ENCODE peak calls at places on chromosomes 5 and 9, in six cellular contexts. One of them, this sample, is unnamed.

GRCh38 chr5:145775893-145776444 is 59.2 kb downstream of the PRELID2 start:
- DNase-seq in neural progenitor cell: no peak
- DNase-seq in cardiac fibroblast: peak; percentile 97
- DNase-seq in lower leg skin: no peak
- DNase-seq in sigmoid colon: no peak
- DNase-seq in IMR-90: peak; percentile 91
- DNase-seq in this sample: peak; percentile 38

GRCh38 chr9:4286086-4286485 is 13.8 kb downstream of the GLIS3 start:
- DNase-seq in neural progenitor cell: no peak
- DNase-seq in cardiac fibroblast: no peak
- DNase-seq in lower leg skin: no peak
- DNase-seq in sigmoid colon: no peak
- DNase-seq in IMR-90: no peak
- DNase-seq in this sample: no peak

GRCh38 chr5:33736510-33736909 is 155.3 kb downstream of the ADAMTS12 start:
- DNase-seq in neural progenitor cell: no peak
- DNase-seq in cardiac fibroblast: peak; percentile 72
- DNase-seq in lower leg skin: no peak
- DNase-seq in sigmoid colon: no peak
- DNase-seq in IMR-90: peak; percentile 95
- DNase-seq in this sample: peak; percentile 88

GRCh38 chr9:71665247-71665646 is 103.1 kb downstream of the CEMIP2 start:
- DNase-seq in neural progenitor cell: no peak
- DNase-seq in cardiac fibroblast: peak; percentile 23
- DNase-seq in lower leg skin: no peak
- DNase-seq in sigmoid colon: no peak
- DNase-seq in IMR-90: no peak
- DNase-seq in this sample: no peak

GRCh38 chr9:112819635-112820496 is 69.3 kb downstream of the SNX30 start:
- DNase-seq in neural progenitor cell: peak; percentile 76
- DNase-seq in cardiac fibroblast: peak; percentile 83
- DNase-seq in lower leg skin: no peak
- DNase-seq in sigmoid colon: no peak
- DNase-seq in IMR-90: peak; percentile 85
- DNase-seq in this sample: peak; percentile 50

GRCh38 chr9:27784999-27785713 is 211.9 kb upstream of the C9orf72 start:
- DNase-seq in neural progenitor cell: no peak
- DNase-seq in cardiac fibroblast: peak; percentile 55
- DNase-seq in lower leg skin: no peak
- DNase-seq in sigmoid colon: no peak
- DNase-seq in IMR-90: no peak
- DNase-seq in this sample: no peak

GRCh38 chr9:36765077-36765390 is 192.3 kb downstream of the MELK start:
- DNase-seq in neural progenitor cell: peak; percentile 10
- DNase-seq in cardiac fibroblast: no peak
- DNase-seq in lower leg skin: no peak
- DNase-seq in sigmoid colon: no peak
- DNase-seq in IMR-90: no peak
- DNase-seq in this sample: no peak

GRCh38 chr5:133325834-133326233 is 274.0 kb downstream of the HSPA4 start:
- DNase-seq in neural progenitor cell: no peak
- DNase-seq in cardiac fibroblast: no peak
- DNase-seq in lower leg skin: no peak
- DNase-seq in sigmoid colon: no peak
- DNase-seq in IMR-90: no peak
- DNase-seq in this sample: no peak

GRCh38 chr5:73540192-73540591 is 25.2 kb downstream of the ANKRA2 start:
- DNase-seq in neural progenitor cell: no peak
- DNase-seq in cardiac fibroblast: peak; percentile 78
- DNase-seq in lower leg skin: no peak
- DNase-seq in sigmoid colon: no peak
- DNase-seq in IMR-90: peak; percentile 90
- DNase-seq in this sample: no peak

GRCh38 chr5:163821142-163821541 is 315.7 kb downstream of the MAT2B start:
- DNase-seq in neural progenitor cell: peak; percentile 15
- DNase-seq in cardiac fibroblast: peak; percentile 18
- DNase-seq in lower leg skin: no peak
- DNase-seq in sigmoid colon: no peak
- DNase-seq in IMR-90: no peak
- DNase-seq in this sample: no peak

GRCh38 chr9:82035332-82035731 is 46.8 kb downstream of the SPATA31D1 start:
- DNase-seq in neural progenitor cell: no peak
- DNase-seq in cardiac fibroblast: no peak
- DNase-seq in lower leg skin: no peak
- DNase-seq in sigmoid colon: no peak
- DNase-seq in IMR-90: peak; percentile 72
- DNase-seq in this sample: no peak

GRCh38 chr5:138724470-138725146 is 28.6 kb upstream of the CTNNA1 start:
- DNase-seq in neural progenitor cell: no peak
- DNase-seq in cardiac fibroblast: peak; percentile 49
- DNase-seq in lower leg skin: no peak
- DNase-seq in sigmoid colon: peak; percentile 81
- DNase-seq in IMR-90: no peak
- DNase-seq in this sample: no peak

GRCh38 chr9:68653141-68653595 is 51.9 kb upstream of the PIP5K1B start:
- DNase-seq in neural progenitor cell: no peak
- DNase-seq in cardiac fibroblast: no peak
- DNase-seq in lower leg skin: no peak
- DNase-seq in sigmoid colon: no peak
- DNase-seq in IMR-90: no peak
- DNase-seq in this sample: no peak

GRCh38 chr9:6153425-6153824 is 62.2 kb upstream of the IL33 start:
- DNase-seq in neural progenitor cell: no peak
- DNase-seq in cardiac fibroblast: peak; percentile 77
- DNase-seq in lower leg skin: no peak
- DNase-seq in sigmoid colon: no peak
- DNase-seq in IMR-90: peak; percentile 20
- DNase-seq in this sample: no peak

GRCh38 chr5:137737349-137738256 is 1.7 kb upstream of the KLHL3 start:
- DNase-seq in neural progenitor cell: no peak
- DNase-seq in cardiac fibroblast: peak; percentile 85
- DNase-seq in lower leg skin: no peak
- DNase-seq in sigmoid colon: no peak
- DNase-seq in IMR-90: peak; percentile 74
- DNase-seq in this sample: no peak

GRCh38 chr5:160620401-160620800 is 198.7 kb downstream of the PTTG1 start:
- DNase-seq in neural progenitor cell: no peak
- DNase-seq in cardiac fibroblast: no peak
- DNase-seq in lower leg skin: no peak
- DNase-seq in sigmoid colon: no peak
- DNase-seq in IMR-90: no peak
- DNase-seq in this sample: no peak

GRCh38 chr9:83483223-83483622 is 55.0 kb downstream of the FRMD3 start:
- DNase-seq in neural progenitor cell: no peak
- DNase-seq in cardiac fibroblast: no peak
- DNase-seq in lower leg skin: no peak
- DNase-seq in sigmoid colon: no peak
- DNase-seq in IMR-90: no peak
- DNase-seq in this sample: no peak

GRCh38 chr9:133003671-133004090 is 25.2 kb downstream of the GFI1B start:
- DNase-seq in neural progenitor cell: peak; percentile 63
- DNase-seq in cardiac fibroblast: no peak
- DNase-seq in lower leg skin: no peak
- DNase-seq in sigmoid colon: no peak
- DNase-seq in IMR-90: no peak
- DNase-seq in this sample: no peak

GRCh38 chr5:81232449-81233079 is 558 bp upstream of the CKMT2 start:
- DNase-seq in neural progenitor cell: no peak
- DNase-seq in cardiac fibroblast: peak; percentile 64
- DNase-seq in lower leg skin: peak; percentile 89
- DNase-seq in sigmoid colon: peak; percentile 82
- DNase-seq in IMR-90: no peak
- DNase-seq in this sample: no peak

GRCh38 chr9:79572032-79572890 is 496 bp downstream of the TLE4 start:
- DNase-seq in neural progenitor cell: peak; percentile 83
- DNase-seq in cardiac fibroblast: peak; percentile 48
- DNase-seq in lower leg skin: peak; percentile 88
- DNase-seq in sigmoid colon: peak; percentile 68
- DNase-seq in IMR-90: peak; percentile 40
- DNase-seq in this sample: no peak

GRCh38 chr5:129804705-129805104 is 56.8 kb downstream of the MINAR2 start:
- DNase-seq in neural progenitor cell: peak; percentile 2
- DNase-seq in cardiac fibroblast: no peak
- DNase-seq in lower leg skin: no peak
- DNase-seq in sigmoid colon: no peak
- DNase-seq in IMR-90: no peak
- DNase-seq in this sample: no peak

GRCh38 chr5:28217695-28218094 is 1179.3 kb upstream of the CDH9 start:
- DNase-seq in neural progenitor cell: no peak
- DNase-seq in cardiac fibroblast: no peak
- DNase-seq in lower leg skin: no peak
- DNase-seq in sigmoid colon: no peak
- DNase-seq in IMR-90: no peak
- DNase-seq in this sample: no peak

GRCh38 chr9:130106860-130107848 is 53.4 kb downstream of the GPR107 start:
- DNase-seq in neural progenitor cell: peak; percentile 91
- DNase-seq in cardiac fibroblast: peak; percentile 88
- DNase-seq in lower leg skin: peak; percentile 94
- DNase-seq in sigmoid colon: peak; percentile 94
- DNase-seq in IMR-90: peak; percentile 87
- DNase-seq in this sample: peak; percentile 74

GRCh38 chr9:129383415-129384088 is 205.5 kb upstream of the IER5L start:
- DNase-seq in neural progenitor cell: peak; percentile 71
- DNase-seq in cardiac fibroblast: peak; percentile 66
- DNase-seq in lower leg skin: peak; percentile 95
- DNase-seq in sigmoid colon: peak; percentile 92
- DNase-seq in IMR-90: peak; percentile 56
- DNase-seq in this sample: peak; percentile 29

DNA sequence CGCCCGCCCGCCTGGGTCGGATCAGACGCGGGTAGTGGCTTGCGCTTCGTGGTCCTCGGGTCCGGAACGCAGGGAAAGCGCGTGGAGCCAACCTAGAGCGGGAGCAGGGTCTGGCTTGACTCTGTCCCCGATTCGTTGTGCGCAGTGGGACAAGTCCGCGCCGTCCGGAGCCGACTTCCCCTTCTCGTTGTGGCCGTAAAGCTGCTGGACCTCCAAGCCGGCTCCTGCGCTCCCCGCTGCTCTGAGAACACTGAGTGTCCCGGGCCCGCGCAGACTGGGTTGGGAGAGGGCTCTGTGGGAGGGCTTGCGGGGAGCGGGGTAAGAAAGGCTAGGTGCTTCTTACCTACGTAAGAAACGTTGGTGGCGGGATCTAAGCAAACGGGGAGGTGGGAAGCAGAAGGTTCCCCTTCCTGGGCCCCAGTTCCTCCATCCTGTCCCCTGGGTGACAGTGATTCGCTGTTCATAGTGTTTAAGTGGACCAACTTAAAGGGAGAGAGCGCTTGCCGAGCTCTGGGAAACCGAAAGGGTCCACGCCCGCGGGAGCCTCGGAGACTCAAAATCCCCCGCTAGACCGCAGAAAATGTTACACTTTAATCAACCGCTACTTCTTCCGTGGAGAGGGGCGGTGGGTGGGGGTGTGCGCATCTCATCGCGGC is 4.3 kb upstream of the FOXE1 start:
- DNase-seq in neural progenitor cell: peak; percentile 59
- DNase-seq in cardiac fibroblast: no peak
- DNase-seq in lower leg skin: peak; percentile 86
- DNase-seq in sigmoid colon: no peak
- DNase-seq in IMR-90: peak; percentile 3
- DNase-seq in this sample: no peak
- H3K4me3 ChIP-seq in neural progenitor cell: peak overlapping the region; percentile 30
- H3K4me3 ChIP-seq in cardiac fibroblast: peak overlapping the region; percentile 5
- H3K4me3 ChIP-seq in lower leg skin: no peak overlapping the region
- H3K4me3 ChIP-seq in sigmoid colon: no peak overlapping the region
- H3K4me3 ChIP-seq in IMR-90: peak overlapping the region; percentile 13
- H3K4me3 ChIP-seq in this sample: no peak overlapping the region

GRCh38 chr9:93240891-93241334 is 57.0 kb downstream of the WNK2 start:
- DNase-seq in neural progenitor cell: no peak
- DNase-seq in cardiac fibroblast: no peak
- DNase-seq in lower leg skin: no peak
- DNase-seq in sigmoid colon: no peak
- DNase-seq in IMR-90: no peak
- DNase-seq in this sample: peak; percentile 9
- TF ChIP-seq CTCF in neural progenitor cell: no peak
- TF ChIP-seq CTCF in cardiac fibroblast: no peak
- TF ChIP-seq CTCF in lower leg skin: no peak
- TF ChIP-seq CTCF in sigmoid colon: no peak
- TF ChIP-seq CTCF in IMR-90: no peak
- TF ChIP-seq CTCF in this sample: no peak

DNA sequence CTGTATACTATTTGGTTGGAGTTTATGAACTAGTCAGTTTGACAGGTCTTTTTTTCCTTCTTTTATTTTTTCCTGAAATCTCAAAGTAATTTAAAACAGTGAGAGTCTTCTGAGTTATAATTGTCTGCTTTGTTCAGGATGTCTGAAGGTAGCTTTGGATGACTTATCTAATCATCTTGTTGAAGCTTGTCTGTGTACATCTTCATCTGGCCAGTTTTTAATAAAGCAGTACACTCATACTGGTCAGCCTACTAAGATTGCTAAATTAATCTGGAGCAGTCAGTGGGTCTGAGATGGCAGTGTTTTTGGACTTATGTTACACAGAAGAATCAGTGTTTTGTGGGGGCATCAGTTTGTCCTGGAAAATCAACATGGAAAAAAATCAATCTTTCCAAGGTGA is 482.4 kb downstream of the CDH10 start:
- DNase-seq in neural progenitor cell: no peak
- DNase-seq in cardiac fibroblast: no peak
- DNase-seq in lower leg skin: no peak
- DNase-seq in sigmoid colon: no peak
- DNase-seq in IMR-90: no peak
- DNase-seq in this sample: no peak
- H3K4me3 ChIP-seq in neural progenitor cell: no peak overlapping the region
- H3K4me3 ChIP-seq in cardiac fibroblast: no peak overlapping the region
- H3K4me3 ChIP-seq in lower leg skin: no peak overlapping the region
- H3K4me3 ChIP-seq in sigmoid colon: no peak overlapping the region
- H3K4me3 ChIP-seq in IMR-90: no peak overlapping the region
- H3K4me3 ChIP-seq in this sample: no peak overlapping the region

GRCh38 chr5:31270396-31270795 is 76.9 kb downstream of the CDH6 start:
- DNase-seq in neural progenitor cell: peak; percentile 50
- DNase-seq in cardiac fibroblast: peak; percentile 45
- DNase-seq in lower leg skin: no peak
- DNase-seq in sigmoid colon: no peak
- DNase-seq in IMR-90: peak; percentile 22
- DNase-seq in this sample: no peak
- TF ChIP-seq CTCF in neural progenitor cell: peak; percentile 82
- TF ChIP-seq CTCF in cardiac fibroblast: peak; percentile 49
- TF ChIP-seq CTCF in lower leg skin: no peak
- TF ChIP-seq CTCF in sigmoid colon: peak; percentile 19
- TF ChIP-seq CTCF in IMR-90: peak; percentile 44
- TF ChIP-seq CTCF in this sample: peak; percentile 55

GRCh38 chr9:34399729-34400128 is 23.0 kb upstream of the MYORG start:
- DNase-seq in neural progenitor cell: no peak
- DNase-seq in cardiac fibroblast: no peak
- DNase-seq in lower leg skin: no peak
- DNase-seq in sigmoid colon: no peak
- DNase-seq in IMR-90: no peak
- DNase-seq in this sample: no peak
- H3K4me3 ChIP-seq in neural progenitor cell: no peak overlapping the region
- H3K4me3 ChIP-seq in cardiac fibroblast: no peak overlapping the region
- H3K4me3 ChIP-seq in lower leg skin: no peak overlapping the region
- H3K4me3 ChIP-seq in sigmoid colon: no peak overlapping the region
- H3K4me3 ChIP-seq in IMR-90: no peak overlapping the region
- H3K4me3 ChIP-seq in this sample: no peak overlapping the region